ENCODE peak calls at places on chromosomes 3 and 15, in six cellular contexts. B, J, S, R, L and N are unnamed samples.

GRCh38 chr15:69758810-69759410 is 306.3 kb downstream of the RPLP1 start:
- DNase-seq in B (no peak), J (no peak), S (no peak), R (no peak), L (no peak), N (peak; percentile 66)

GRCh38 chr3:3685721-3686120 is 113.5 kb upstream of the LRRN1 start:
- DNase-seq in B (no peak), J (no peak), S (no peak), R (no peak), L (no peak), N (no peak)

GRCh38 chr15:70528816-70529215 is 234.5 kb downstream of the UACA start:
- DNase-seq in B (no peak), J (no peak), S (no peak), R (no peak), L (peak; percentile 26), N (no peak)

GRCh38 chr15:68635142-68635541 is 56.3 kb downstream of the CORO2B start:
- DNase-seq in B (no peak), J (no peak), S (no peak), R (no peak), L (no peak), N (no peak)

GRCh38 chr15:39362832-39363561 is 217.9 kb upstream of the THBS1 start:
- DNase-seq in B (peak; percentile 92), J (peak; percentile 96), S (no peak), R (no peak), L (no peak), N (no peak)

GRCh38 chr15:47964229-47964628 is 156.6 kb upstream of the SLC24A5 start:
- DNase-seq in B (no peak), J (no peak), S (no peak), R (no peak), L (no peak), N (no peak)

GRCh38 chr3:24253336-24253735 is 241.3 kb downstream of the THRB start:
- DNase-seq in B (no peak), J (no peak), S (no peak), R (no peak), L (no peak), N (no peak)

GRCh38 chr3:98556164-98557130 is 24.7 kb downstream of the GPR15 start:
- DNase-seq in B (no peak), J (no peak), S (no peak), R (no peak), L (no peak), N (peak; percentile 86)

GRCh38 chr3:194573680-194574437 is 59.4 kb downstream of the TMEM44 start:
- DNase-seq in B (no peak), J (no peak), S (peak; percentile 40), R (peak; percentile 29), L (no peak), N (no peak)

GRCh38 chr3:68858549-68858948 is 73.8 kb downstream of the TAFA4 start:
- DNase-seq in B (no peak), J (no peak), S (no peak), R (no peak), L (no peak), N (no peak)

GRCh38 chr3:175431396-175431795 is 572.3 kb downstream of the NAALADL2 start:
- DNase-seq in B (no peak), J (peak; percentile 93), S (no peak), R (no peak), L (no peak), N (no peak)

GRCh38 chr15:39908186-39908585 is 11.9 kb downstream of the GPR176 start:
- DNase-seq in B (peak; percentile 74), J (peak; percentile 79), S (no peak), R (no peak), L (no peak), N (no peak)

GRCh38 chr15:81304226-81304625 is 19.7 kb downstream of the STARD5 start:
- DNase-seq in B (no peak), J (peak; percentile 59), S (no peak), R (no peak), L (no peak), N (no peak)

GRCh38 chr15:58467121-58467721 is 35.4 kb downstream of the LIPC start:
- DNase-seq in B (no peak), J (no peak), S (no peak), R (no peak), L (no peak), N (no peak)

GRCh38 chr15:36938131-36938530 is 162.2 kb downstream of the MEIS2 start:
- DNase-seq in B (no peak), J (no peak), S (no peak), R (no peak), L (no peak), N (no peak)

GRCh38 chr15:58629625-58630024 is 119.9 kb downstream of the ADAM10 start:
- DNase-seq in B (no peak), J (no peak), S (no peak), R (no peak), L (no peak), N (no peak)

GRCh38 chr15:65960586-65960985 is 91.3 kb downstream of the RAB11A start:
- DNase-seq in B (no peak), J (no peak), S (no peak), R (no peak), L (no peak), N (no peak)

GRCh38 chr15:90388462-90389182 is 580 bp downstream of the IQGAP1 start:
- DNase-seq in B (no peak), J (no peak), S (peak; percentile 56), R (peak; percentile 37), L (peak; percentile 91), N (peak; percentile 84)

GRCh38 chr3:95048564-95048963 is 985.7 kb downstream of the NSUN3 start:
- DNase-seq in B (no peak), J (no peak), S (no peak), R (no peak), L (no peak), N (no peak)

GRCh38 chr3:171142985-171143384 is 116.5 kb upstream of the SLC2A2 start:
- DNase-seq in B (no peak), J (no peak), S (no peak), R (no peak), L (no peak), N (no peak)

GRCh38 chr3:2908693-2909351 is 201.4 kb downstream of the IL5RA start:
- DNase-seq in B (no peak), J (no peak), S (no peak), R (no peak), L (no peak), N (no peak)

GRCh38 chr3:196131921-196132320 is 50.0 kb upstream of the TFRC start:
- DNase-seq in B (no peak), J (no peak), S (no peak), R (no peak), L (no peak), N (no peak)

GRCh38 chr3:123348-123747 is 73.2 kb upstream of the CHL1 start:
- DNase-seq in B (no peak), J (no peak), S (no peak), R (no peak), L (no peak), N (no peak)

GRCh38 chr15:41233367-41233771 is 2.3 kb downstream of the CHP1 start:
- DNase-seq in B (peak; percentile 24), J (peak; percentile 58), S (no peak), R (no peak), L (no peak), N (no peak)

GRCh38 chr15:82919231-82919886 is 33.2 kb downstream of the HOMER2 start:
- DNase-seq in B (no peak), J (no peak), S (no peak), R (peak; percentile 33), L (no peak), N (no peak)

GRCh38 chr3:194547042-194547441 is 60.2 kb upstream of the ATP13A3 start:
- DNase-seq in B (no peak), J (no peak), S (no peak), R (no peak), L (no peak), N (no peak)

GRCh38 chr3:182440101-182440500 is 353.2 kb upstream of the ATP11B start:
- DNase-seq in B (no peak), J (no peak), S (no peak), R (no peak), L (no peak), N (no peak)

GRCh38 chr15:41564286-41564959 is 5.4 kb downstream of the TYRO3 start:
- DNase-seq in B (no peak), J (no peak), S (peak; percentile 75), R (no peak), L (no peak), N (no peak)

GRCh38 chr15:35545316-35545824 is 595 bp downstream of the DPH6 start:
- DNase-seq in B (no peak), J (no peak), S (no peak), R (peak; percentile 32), L (peak; percentile 74), N (no peak)

GRCh38 chr3:23654571-23654970 is 151.2 kb upstream of the UBE2E1 start:
- DNase-seq in B (no peak), J (no peak), S (no peak), R (no peak), L (no peak), N (no peak)